ENCODE peak calls at places on chromosomes 5 and 9, in ten cellular contexts. R is activated T-cell treated with anti-CD3 and anti-CD28 coated beads, Interleukin-2, amount 50 U/mL, for 72 hours; E is A549; I is BJ; Q is amygdala; F is activated T-helper 1 cell treated with anti-CD3 and anti-CD28 coated beads, Interleukin-12 subunit alpha, Interleukin-12 subunit beta, Interleukin-2, Interleukin-4 antibody, amounts not matched to agents 30 ng/mL and 10 ng/mL and 1 ng/mL, durations not matched to agents 14 hours and 24 hours and 36 hours; U is ureter; N is GM04504; Y is tibial nerve; G is HCT116. L is an unnamed sample.

GRCh38 chr5:87650284-87650683 is 237.6 kb upstream of the CCNH start:
- DNase-seq in I (no peak), R (no peak), E (no peak), N (no peak), U (no peak), Y (no peak), Q (no peak), G (no peak), F (no peak), L (no peak)

GRCh38 chr9:114266969-114267368 is 55.9 kb upstream of the ORM1 start:
- DNase-seq in Q (no peak), G (no peak), F (no peak), N (no peak), Y (no peak), E (no peak), I (no peak), U (no peak), R (no peak), L (peak)

GRCh38 chr5:118548761-118549160 is 439.6 kb downstream of the DTWD2 start:
- DNase-seq in E (no peak), I (peak), N (peak), R (no peak), U (no peak), Y (no peak), F (no peak), G (no peak), Q (no peak), L (no peak)

GRCh38 chr9:99054581-99054980 is 50.3 kb upstream of the TGFBR1 start:
- DNase-seq in Y (no peak), I (no peak), N (no peak), F (no peak), Q (no peak), U (no peak), R (no peak), G (no peak), E (no peak), L (no peak)

GRCh38 chr5:57592236-57592635 is 109.6 kb upstream of the ACTBL2 start:
- DNase-seq in E (no peak), U (no peak), I (no peak), R (no peak), F (no peak), G (no peak), Q (no peak), N (no peak), Y (no peak), L (no peak)

GRCh38 chr9:76246680-76247079 is 147.5 kb downstream of the RFK start:
- DNase-seq in E (no peak), N (no peak), F (no peak), Y (no peak), I (no peak), Q (no peak), U (no peak), R (no peak), G (no peak), L (no peak)

GRCh38 chr9:129595323-129595741 is 25.6 kb downstream of the C9orf50 start:
- DNase-seq in U (no peak), F (no peak), Y (no peak), I (no peak), R (no peak), G (no peak), E (no peak), Q (no peak), N (no peak), L (no peak)

GRCh38 chr5:58871648-58872242 is 288.9 kb downstream of the RAB3C start:
- DNase-seq in E (peak), G (peak), N (peak), U (no peak), Q (no peak), Y (no peak), F (no peak), R (peak), I (no peak), L (no peak)

GRCh38 chr9:112502177-112502946 is 15.7 kb downstream of the KIAA1958 start:
- DNase-seq in Q (no peak), I (no peak), R (no peak), N (no peak), E (no peak), G (no peak), Y (no peak), U (no peak), F (no peak), L (no peak)

GRCh38 chr5:945691-946541 is 53.2 kb downstream of the TRIP13 start:
- DNase-seq in N (no peak), G (no peak), Y (no peak), Q (no peak), U (peak), F (no peak), I (no peak), R (no peak), E (no peak), L (peak)

GRCh38 chr9:114372971-114373591 is 14.7 kb downstream of the AKNA start:
- DNase-seq in U (no peak), G (no peak), Q (no peak), N (no peak), I (no peak), R (peak), F (peak), E (no peak), Y (no peak), L (no peak)

GRCh38 chr5:173812811-173813550 is 75.2 kb upstream of the CPEB4 start:
- DNase-seq in U (no peak), F (no peak), G (no peak), I (no peak), N (no peak), R (no peak), E (no peak), Q (no peak), Y (no peak), L (no peak)

GRCh38 chr5:130836729-130837660 is 328.1 kb downstream of the HINT1 start:
- DNase-seq in F (no peak), I (no peak), N (no peak), Q (no peak), U (no peak), R (no peak), G (no peak), E (no peak), Y (no peak), L (no peak)

GRCh38 chr5:172524573-172525021 is 70.3 kb upstream of the SH3PXD2B start:
- DNase-seq in F (no peak), U (no peak), Y (no peak), R (no peak), Q (no peak), E (no peak), N (no peak), G (no peak), I (no peak), L (peak)